ENCODE peak calls at places on chromosomes 6 and 20, in ten cellular contexts. S, M, E, T, I, J, B, O, K and U are unnamed samples.

GRCh38 chr6:88964509-88964908 is 1.1 kb upstream of the RNGTT start:
- DNase-seq in O (no peak), T (no peak), J (no peak), K (no peak), M (no peak), E (no peak), I (no peak), B (no peak), S (no peak), U (peak; percentile 60)

GRCh38 chr6:166904101-166904746 is 52.1 kb downstream of the RNASET2 start:
- DNase-seq in J (no peak), O (no peak), K (no peak), S (no peak), E (no peak), M (no peak), I (no peak), T (peak; percentile 41), B (no peak), U (peak; percentile 66)

GRCh38 chr6:43021270-43022047 is at the start of gene RRP36:
- DNase-seq in J (peak; percentile 68), K (peak; percentile 79), S (peak; percentile 88), I (peak; percentile 65), E (peak; percentile 90), B (no peak), T (peak; percentile 69), O (peak; percentile 91), M (peak; percentile 72), U (peak; percentile 86)

GRCh38 chr20:20814685-20815084 is 102.2 kb upstream of the RALGAPA2 start:
- DNase-seq in S (no peak), M (no peak), O (no peak), J (no peak), E (no peak), I (no peak), K (no peak), T (no peak), B (no peak), U (peak; percentile 100)

GRCh38 chr20:59808729-59809381 is 124.6 kb downstream of the SYCP2 start:
- DNase-seq in O (peak; percentile 36), B (no peak), E (no peak), S (no peak), K (peak; percentile 7), M (no peak), T (no peak), I (peak; percentile 9), J (peak; percentile 3), U (no peak)

GRCh38 chr6:135938588-135939215 is 87.2 kb downstream of the PDE7B start:
- DNase-seq in K (peak; percentile 35), B (peak; percentile 70), T (peak; percentile 78), S (no peak), M (no peak), I (no peak), O (no peak), E (peak; percentile 80), J (peak; percentile 23), U (peak; percentile 60)

GRCh38 chr20:56575961-56576360 is 42.9 kb downstream of the FAM209B start:
- DNase-seq in E (no peak), S (no peak), M (no peak), O (no peak), J (no peak), K (no peak), I (no peak), T (no peak), B (no peak), U (no peak)

GRCh38 chr6:2225422-2226392 is 19.7 kb downstream of the GMDS start:
- DNase-seq in E (peak; percentile 30), I (no peak), B (no peak), S (no peak), K (no peak), O (no peak), T (peak; percentile 10), M (no peak), J (no peak), U (no peak)

GRCh38 chr6:131043902-131044447 is 19.1 kb downstream of the EPB41L2 start:
- DNase-seq in T (no peak), S (no peak), J (no peak), B (no peak), E (no peak), K (no peak), I (no peak), M (no peak), O (no peak), U (no peak)

GRCh38 chr6:4224082-4224978 is 89.0 kb upstream of the ECI2 start:
- DNase-seq in E (no peak), J (no peak), K (no peak), O (no peak), T (peak; percentile 72), M (no peak), B (no peak), I (no peak), S (no peak), U (peak; percentile 7)

GRCh38 chr6:108175592-108176279 is 9.9 kb downstream of the NR2E1 start:
- DNase-seq in I (no peak), E (no peak), J (no peak), O (no peak), K (no peak), M (no peak), B (no peak), S (no peak), T (no peak), U (no peak)

GRCh38 chr6:44004625-44005506 is 122.4 kb downstream of the MRPL14 start:
- DNase-seq in S (no peak), E (peak; percentile 54), M (no peak), I (no peak), O (no peak), T (no peak), K (no peak), J (no peak), B (no peak), U (no peak)

GRCh38 chr20:46316984-46317684 is 8.8 kb upstream of the CDH22 start:
- DNase-seq in B (no peak), O (no peak), J (no peak), T (no peak), E (no peak), I (no peak), S (no peak), M (no peak), K (no peak), U (no peak)

GRCh38 chr6:116827561-116828240 is 1.2 kb downstream of the GPRC6A start:
- DNase-seq in K (no peak), M (no peak), E (no peak), S (no peak), B (no peak), J (no peak), I (no peak), O (no peak), T (no peak), U (no peak)

DNA sequence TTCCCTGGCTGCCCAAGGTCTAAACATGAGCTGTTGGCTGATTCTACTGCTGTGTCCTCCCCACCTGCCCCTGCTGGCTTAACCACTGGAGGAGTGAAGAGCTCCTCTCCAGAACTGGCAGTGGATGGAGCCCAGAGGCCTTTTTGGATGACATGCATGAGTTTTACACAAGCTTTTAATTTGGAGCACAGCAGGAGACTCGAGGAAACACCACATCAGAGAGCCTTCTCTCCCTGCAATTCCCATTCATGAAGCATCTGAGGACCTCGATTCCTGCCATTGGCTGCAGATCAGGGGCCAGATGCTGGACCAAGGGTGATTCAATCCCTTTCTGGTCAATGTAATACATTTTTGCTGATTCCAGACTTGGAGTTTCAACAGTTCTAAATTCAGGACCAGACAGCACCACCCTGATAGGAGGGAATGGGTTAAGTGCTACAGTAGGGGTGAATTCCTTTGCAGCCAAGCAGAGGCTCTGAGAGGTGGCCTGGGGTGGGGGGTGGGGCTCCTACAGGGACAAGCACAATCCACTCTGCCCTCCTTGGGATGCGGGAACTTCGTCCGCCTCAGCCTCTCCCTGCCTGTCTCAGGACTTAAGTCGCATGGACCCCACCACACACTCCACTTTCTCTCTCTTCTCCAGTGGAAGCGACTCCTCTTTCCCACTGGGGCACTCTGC is 600 bp upstream of the PSORS1C1 start:
- DNase-seq in K (no peak), J (no peak), B (peak; percentile 31), O (no peak), T (peak; percentile 53), M (no peak), E (peak; percentile 82), I (no peak), S (no peak), U (peak; percentile 77)
- H3K4me3 ChIP-seq in K (no peak overlapping the region), J (no peak overlapping the region), B (no peak overlapping the region), O (no peak overlapping the region), T (no peak overlapping the region), M (no peak overlapping the region), E (no peak overlapping the region), I (no peak overlapping the region), S (no peak overlapping the region), U (no peak overlapping the region)

GRCh38 chr6:106084106-106084963 is 1.8 kb upstream of the PRDM1 start:
- DNase-seq in T (peak; percentile 88), E (peak; percentile 92), K (no peak), J (peak; percentile 33), B (peak; percentile 89), O (no peak), S (no peak), I (no peak), M (no peak), U (peak; percentile 93)
- H3K4me3 ChIP-seq in T (no peak overlapping the region), E (no peak overlapping the region), K (no peak overlapping the region), J (no peak overlapping the region), B (no peak overlapping the region), O (no peak overlapping the region), S (no peak overlapping the region), I (no peak overlapping the region), M (no peak overlapping the region), U (no peak overlapping the region)

DNA sequence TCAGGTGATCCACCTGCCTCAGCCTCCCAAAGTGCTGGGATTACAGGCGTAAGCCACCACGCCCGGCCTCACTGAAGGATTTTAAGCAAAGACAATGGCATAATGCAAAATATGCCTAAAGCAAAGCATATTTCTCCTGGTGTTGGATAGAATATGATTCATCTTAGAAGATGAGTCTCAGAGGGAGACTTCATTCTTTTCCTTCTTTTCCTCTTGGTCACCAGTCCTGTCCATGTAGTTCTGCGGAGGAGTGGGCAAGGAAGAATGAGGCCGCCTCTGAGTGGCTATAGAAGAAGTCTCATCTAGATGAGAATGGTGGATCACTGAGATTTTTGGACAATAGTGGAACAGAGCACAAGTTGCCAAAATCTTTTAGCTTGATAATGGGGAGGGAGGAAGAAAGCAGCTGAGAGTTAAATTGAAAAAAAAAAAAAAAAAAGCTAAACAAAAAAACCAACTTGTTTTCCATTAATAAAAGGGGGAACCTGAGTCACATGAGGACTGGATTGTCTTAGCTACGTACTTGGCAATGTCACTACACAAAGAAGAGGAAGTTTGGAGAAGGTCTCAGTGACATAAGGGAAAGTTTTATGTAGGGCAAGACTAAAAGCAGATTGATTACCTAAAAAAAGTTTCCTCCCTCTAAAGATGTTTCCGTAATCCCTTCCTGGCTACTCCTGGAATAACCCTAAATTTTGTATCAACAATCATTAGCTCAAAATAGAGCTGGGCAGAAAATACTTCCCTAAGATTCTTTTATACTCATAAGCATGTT is 5.9 kb downstream of the CD83 start:
- DNase-seq in J (no peak), B (no peak), E (peak; percentile 18), T (no peak), S (no peak), O (no peak), K (no peak), M (no peak), I (no peak), U (no peak)
- H3K4me3 ChIP-seq in J (no peak overlapping the region), B (no peak overlapping the region), E (no peak overlapping the region), T (no peak overlapping the region), S (no peak overlapping the region), O (no peak overlapping the region), K (no peak overlapping the region), M (no peak overlapping the region), I (no peak overlapping the region), U (no peak overlapping the region)

DNA sequence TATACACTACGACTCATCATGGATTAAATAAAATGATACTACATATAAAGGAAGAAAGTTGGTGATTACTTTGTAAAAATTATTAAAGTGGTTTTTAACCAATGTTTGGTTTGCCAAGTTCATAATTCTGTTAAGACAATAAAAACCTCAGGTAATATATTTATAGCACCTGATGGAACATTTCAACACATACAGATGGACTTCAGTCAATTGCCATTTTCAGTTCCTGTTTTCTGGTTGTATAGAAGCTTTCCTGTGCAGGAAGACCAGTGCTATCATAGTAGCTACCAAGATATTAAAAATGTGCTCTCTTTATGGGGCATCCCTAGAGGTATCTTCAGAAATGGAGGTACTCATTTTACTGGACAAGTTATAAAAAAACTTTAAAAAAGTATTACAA is 1686.4 kb downstream of the GRIK2 start:
- DNase-seq in K (no peak), B (no peak), S (no peak), T (no peak), E (no peak), J (no peak), O (no peak), I (no peak), M (no peak), U (no peak)
- H3K4me3 ChIP-seq in K (no peak overlapping the region), B (no peak overlapping the region), S (no peak overlapping the region), T (no peak overlapping the region), E (no peak overlapping the region), J (no peak overlapping the region), O (no peak overlapping the region), I (no peak overlapping the region), M (no peak overlapping the region), U (no peak overlapping the region)